ENCODE peak calls at places on chromosomes 3 and 15, in five cellular contexts. F is ovary, I is adrenal gland, R is cardiac muscle cell, Y is lower lobe of right lung. K is an unnamed sample. For H3K36me3, the result is how much of the 10 kb centered on the place peaks cover.

GRCh38 chr15:95470997-95471692 is 859.4 kb upstream of the NR2F2 start:
- DNase-seq in Y (no peak), F (no peak), R (peak), I (peak), K (peak)

GRCh38 chr3:123728014-123728413 is 143.2 kb upstream of the HACD2 start:
- DNase-seq in I (no peak), Y (no peak), F (no peak), R (peak), K (no peak)

GRCh38 chr3:65878831-65879230 is 159.9 kb downstream of the MAGI1 start:
- DNase-seq in Y (no peak), R (no peak), F (no peak), I (no peak), K (no peak)

GRCh38 chr3:93961489-93961888 is 12.2 kb downstream of the PROS1 start:
- DNase-seq in Y (no peak), I (no peak), F (no peak), R (no peak), K (no peak)

GRCh38 chr15:48887144-48887543 is 9.2 kb downstream of the EID1 start:
- DNase-seq in F (no peak), I (no peak), R (no peak), Y (no peak), K (no peak)

GRCh38 chr3:12902181-12902999 is 61.0 kb upstream of the RPL32 start:
- DNase-seq in Y (peak), I (no peak), F (no peak), R (no peak), K (no peak)

GRCh38 chr15:72491768-72492167 is 17.6 kb downstream of the ARIH1 start:
- DNase-seq in Y (no peak), I (no peak), F (no peak), R (peak), K (no peak)

GRCh38 chr3:127457094-127457475 is 133.4 kb downstream of the TPRA1 start:
- DNase-seq in I (peak), Y (no peak), R (peak), F (peak), K (no peak)

GRCh38 chr3:149037684-149038083 is 46.3 kb downstream of the GYG1 start:
- DNase-seq in Y (no peak), R (no peak), I (no peak), F (no peak), K (no peak)

GRCh38 chr15:69595009-69595825 is 142.6 kb downstream of the RPLP1 start:
- DNase-seq in F (no peak), Y (peak), I (peak), R (no peak), K (peak)

GRCh38 chr3:37400945-37401344 is 226.6 kb upstream of the LRRFIP2 start:
- DNase-seq in F (no peak), Y (no peak), R (peak), I (no peak), K (no peak)

GRCh38 chr3:108462899-108463298 is 47.5 kb downstream of the MYH15 start:
- DNase-seq in Y (no peak), F (no peak), I (no peak), R (peak), K (no peak)

GRCh38 chr15:64092864-64093626 is 593 bp downstream of the CIAO2A start:
- DNase-seq in F (no peak), R (peak), Y (no peak), I (peak), K (peak)

GRCh38 chr15:28273468-28273867 is 48.5 kb downstream of the HERC2 start:
- DNase-seq in I (peak), Y (no peak), F (no peak), R (peak), K (no peak)

GRCh38 chr3:35900079-35900478 is 260.8 kb downstream of the ARPP21 start:
- DNase-seq in I (no peak), F (no peak), R (no peak), Y (no peak), K (no peak)

GRCh38 chr3:141280690-141281089 is 49.1 kb downstream of the PXYLP1 start:
- DNase-seq in Y (no peak), R (no peak), F (no peak), I (peak), K (no peak)

GRCh38 chr15:67884514-67885225 is 44.8 kb upstream of the RNU6-1 start:
- DNase-seq in Y (peak), R (peak), I (peak), F (peak), K (peak)

GRCh38 chr3:160395297-160395696 is 3.7 kb downstream of the IFT80 start:
- DNase-seq in F (no peak), R (peak), Y (no peak), I (no peak), K (peak)

GRCh38 chr3:14253022-14253761 is 74.6 kb downstream of the LSM3 start:
- DNase-seq in F (no peak), I (no peak), R (peak), Y (no peak), K (no peak)

GRCh38 chr3:29822051-29822450 is 541.2 kb downstream of the RBMS3 start:
- DNase-seq in I (no peak), F (no peak), R (no peak), Y (no peak), K (no peak)

GRCh38 chr3:194091141-194091540 is 44.8 kb upstream of the HES1 start:
- DNase-seq in I (no peak), F (no peak), R (no peak), Y (no peak), K (no peak)

GRCh38 chr15:101151286-101151685 is 100.6 kb downstream of the CHSY1 start:
- DNase-seq in R (no peak), F (no peak), I (no peak), Y (peak), K (no peak)

GRCh38 chr15:65987100-65987499 is 117.8 kb downstream of the RAB11A start:
- DNase-seq in I (no peak), Y (no peak), F (no peak), R (no peak), K (no peak)

GRCh38 chr3:148955544-148956346 is 35.6 kb upstream of the GYG1 start:
- DNase-seq in Y (no peak), I (peak), F (peak), R (peak), K (peak)

GRCh38 chr15:59885832-59886231 is 118.3 kb upstream of the FOXB1 start:
- DNase-seq in Y (no peak), F (no peak), R (peak), I (no peak), K (peak)

GRCh38 chr15:63039811-63040210 is 2.7 kb upstream of the TPM1 start:
- DNase-seq in Y (no peak), R (no peak), I (peak), F (no peak), K (no peak)

GRCh38 chr3:71518089-71518488 is 65.4 kb downstream of the FOXP1 start:
- DNase-seq in F (no peak), Y (no peak), R (no peak), I (no peak), K (no peak)

GRCh38 chr15:37984368-37984767 is 49.9 kb downstream of the TMCO5A start:
- DNase-seq in F (no peak), Y (no peak), I (no peak), R (no peak), K (no peak)

GRCh38 chr3:27080126-27080525 is 289.1 kb downstream of the NEK10 start:
- DNase-seq in I (no peak), F (no peak), R (no peak), Y (no peak), K (no peak)

GRCh38 chr15:67175643-67176071 is 78.8 kb downstream of the AAGAB start:
- DNase-seq in R (peak), F (peak), I (peak), Y (peak), K (no peak)

GRCh38 chr3:46861996-46862688 is 1.1 kb downstream of the MYL3 start:
- DNase-seq in I (no peak), Y (peak), F (peak), R (no peak), K (no peak)

GRCh38 chr3:149003653-149004305 is 12.4 kb downstream of the GYG1 start:
- DNase-seq in Y (no peak), F (no peak), R (no peak), I (no peak), K (no peak)

GRCh38 chr15:58743161-58743502 is 6.4 kb downstream of the ADAM10 start:
- DNase-seq in R (no peak), Y (no peak), I (no peak), F (no peak), K (no peak)

GRCh38 chr15:60243769-60244168 is 154.0 kb downstream of the ANXA2 start:
- DNase-seq in R (no peak), F (no peak), Y (no peak), I (no peak), K (no peak)

GRCh38 chr15:49313650-49314049 is 109.4 kb upstream of the FGF7 start:
- DNase-seq in F (no peak), I (no peak), R (peak), Y (no peak), K (no peak)

GRCh38 chr3:66989860-66990696 is 8.0 kb upstream of the KBTBD8 start:
- DNase-seq in R (peak), Y (no peak), F (no peak), I (no peak), K (peak)

GRCh38 chr3:128800241-128801187 is 74.5 kb downstream of the RAB7A start:
- DNase-seq in R (no peak), F (no peak), I (peak), Y (no peak), K (no peak)

GRCh38 chr15:51863131-51863530 is 33.7 kb downstream of the TMOD3 start:
- DNase-seq in I (no peak), R (no peak), Y (no peak), F (no peak), K (no peak)

GRCh38 chr15:51865291-51865690 is 35.8 kb downstream of the TMOD3 start:
- DNase-seq in Y (no peak), F (no peak), I (no peak), R (no peak), K (no peak)

GRCh38 chr15:51866161-51866560 is 36.7 kb downstream of the TMOD3 start:
- DNase-seq in R (no peak), I (no peak), Y (no peak), F (no peak), K (no peak)

GRCh38 chr15:51866751-51867150 is 37.3 kb downstream of the TMOD3 start:
- DNase-seq in I (no peak), R (no peak), F (no peak), Y (no peak), K (peak)

DNA sequence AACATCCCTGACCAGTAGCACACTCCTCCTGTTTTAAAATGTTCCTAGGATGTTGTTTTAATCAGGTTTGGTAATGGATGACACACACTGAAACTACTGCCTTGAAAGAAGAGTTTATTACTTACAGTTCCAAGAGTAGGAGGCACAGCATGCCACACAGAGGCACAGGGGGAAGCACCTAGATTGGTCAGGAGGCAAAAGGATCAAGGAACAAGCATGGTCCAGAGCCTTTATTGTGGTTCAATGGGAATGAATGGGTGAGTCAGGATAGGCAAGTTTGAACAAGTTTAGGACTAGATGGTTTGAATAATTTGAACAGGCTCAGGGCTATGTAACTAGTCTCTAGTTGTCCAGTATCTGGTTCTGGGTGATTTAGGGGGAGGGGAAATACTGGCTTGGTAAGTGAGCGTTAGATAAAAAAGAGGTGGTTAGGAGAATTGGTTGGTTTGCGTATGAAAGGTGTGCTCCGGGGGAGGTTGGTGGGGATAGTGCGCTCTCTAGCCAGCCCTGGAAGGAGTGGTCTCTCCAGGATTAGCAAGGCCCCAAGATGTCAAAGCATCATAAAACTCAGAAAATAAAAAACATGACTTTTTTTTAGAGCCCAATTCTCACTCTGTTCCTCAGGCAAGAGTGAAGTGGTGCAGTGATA is 35.1 kb downstream of the TMOD3 start:
- DNase-seq in Y (no peak), I (no peak), R (no peak), F (no peak), K (no peak)
- H3K36me3 ChIP-seq in Y (half or more), I (under half), R (under half), F (under half), K (under half)

GRCh38 chr15:84648539-84648938 is 5.5 kb downstream of the WDR73 start:
- DNase-seq in Y (peak), R (peak), I (peak), F (no peak), K (no peak)

GRCh38 chr15:84645496-84645895 is 8.6 kb downstream of the WDR73 start:
- DNase-seq in R (no peak), Y (no peak), I (no peak), F (no peak), K (no peak)

GRCh38 chr15:84647726-84648125 is 6.4 kb downstream of the WDR73 start:
- DNase-seq in F (no peak), R (no peak), I (no peak), Y (no peak), K (no peak)

GRCh38 chr15:84643838-84644237 is 10.2 kb downstream of the WDR73 start:
- DNase-seq in R (no peak), I (no peak), Y (no peak), F (no peak), K (peak)

GRCh38 chr15:84645997-84646396 is 8.1 kb downstream of the WDR73 start:
- DNase-seq in Y (no peak), R (no peak), F (no peak), I (no peak), K (no peak)
- H3K36me3 ChIP-seq in Y (half or more), R (half or more), F (under half), I (under half), K (half or more)

DNA sequence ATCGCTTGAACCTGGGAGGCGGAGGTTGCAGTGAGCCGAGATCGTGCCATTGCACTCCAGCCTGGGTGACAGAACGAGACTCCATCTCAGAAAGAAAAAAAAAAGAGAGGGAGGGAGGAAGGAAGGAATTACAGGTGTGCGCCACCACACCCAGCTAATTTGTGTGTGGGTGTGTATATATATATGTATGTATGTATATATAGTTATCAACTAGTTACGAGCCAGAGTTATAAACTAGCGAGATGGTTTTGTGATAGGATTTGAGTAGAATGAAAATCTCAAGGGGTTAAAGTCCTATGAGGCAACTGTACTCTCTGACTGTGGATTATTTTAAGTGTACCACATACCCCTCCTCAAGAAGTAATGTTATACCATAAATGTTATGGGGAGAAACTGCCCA is 50.9 kb upstream of the SIN3A start:
- DNase-seq in I (no peak), R (no peak), F (no peak), Y (no peak), K (no peak)
- H3K36me3 ChIP-seq in I (under half), R (under half), F (under half), Y (half or more), K (under half)

DNA sequence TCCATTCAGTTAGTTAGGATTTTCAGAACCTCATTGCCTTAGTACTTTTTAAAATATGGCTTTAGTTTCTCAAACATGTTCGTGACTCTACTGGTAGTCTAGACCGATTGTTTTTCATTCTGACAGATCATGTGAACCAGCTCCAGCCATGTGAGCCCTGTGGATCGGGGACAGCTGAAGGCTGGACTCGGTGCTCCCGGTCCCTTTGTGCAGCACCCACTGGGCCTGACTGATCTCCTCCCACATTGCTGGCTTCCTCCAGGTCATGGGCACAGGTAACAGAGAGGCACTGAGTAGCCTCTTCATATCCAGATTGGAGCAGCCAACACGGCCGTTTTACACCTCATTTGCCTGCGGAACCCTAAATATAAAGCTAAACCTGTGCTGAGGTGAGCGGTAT is 30.5 kb downstream of the NIPA2 start:
- DNase-seq in I (no peak), Y (no peak), R (no peak), F (no peak), K (no peak)
- H3K36me3 ChIP-seq in I (under half), Y (half or more), R (half or more), F (under half), K (half or more)

GRCh38 chr3:142500211-142500610 is 52.4 kb upstream of the XRN1 start:
- DNase-seq in Y (no peak), I (no peak), R (no peak), F (no peak), K (no peak)

GRCh38 chr3:142489572-142490323 is 41.9 kb upstream of the XRN1 start:
- DNase-seq in F (no peak), R (no peak), I (no peak), Y (no peak), K (no peak)

GRCh38 chr3:142497729-142498128 is 49.9 kb upstream of the XRN1 start:
- DNase-seq in Y (no peak), I (no peak), F (no peak), R (no peak), K (no peak)

GRCh38 chr3:142498397-142499180 is 50.8 kb upstream of the XRN1 start:
- DNase-seq in Y (no peak), F (no peak), R (peak), I (no peak), K (no peak)

DNA sequence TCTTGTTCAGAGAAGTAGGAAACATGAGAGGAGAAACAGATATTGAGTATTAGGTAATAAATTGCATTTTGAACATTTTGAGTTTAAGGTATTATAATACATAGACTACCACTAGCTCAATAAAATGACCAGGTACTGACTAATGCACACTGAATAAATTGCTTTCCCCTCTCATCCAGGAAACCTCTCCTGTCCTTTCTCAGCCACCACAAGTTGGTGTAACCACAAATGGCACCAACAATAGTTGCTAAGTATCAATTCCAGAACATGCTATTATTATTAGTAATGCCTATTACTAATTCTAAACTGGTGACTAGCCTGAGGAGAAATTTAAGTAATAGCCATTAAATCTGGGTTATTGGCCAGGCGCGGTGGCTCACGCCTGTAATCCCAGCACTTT is 47.3 kb upstream of the XRN1 start:
- DNase-seq in R (no peak), I (no peak), Y (no peak), F (no peak), K (no peak)
- H3K36me3 ChIP-seq in R (under half), I (under half), Y (half or more), F (under half), K (half or more)

GRCh38 chr15:22880068-22880980 is 41.9 kb downstream of the NIPA2 start:
- DNase-seq in I (no peak), Y (no peak), R (no peak), F (no peak), K (no peak)
- H3K36me3 ChIP-seq in I (under half), Y (half or more), R (under half), F (under half), K (under half)